ENCODE peak calls at places on chromosomes 6 and 20, in four cellular contexts. V is bronchial epithelial cell, B is tibial nerve, M is astrocyte of the spinal cord. L is an unnamed sample.

GRCh38 chr20:21106171-21106694 is at the start of gene LINC00237:
- DNase-seq in V (no peak), B (no peak), M (no peak), L (no peak)

GRCh38 chr6:16511723-16512584 is 249.3 kb downstream of the ATXN1 start:
- DNase-seq in B (no peak), M (no peak), V (peak; percentile 55), L (no peak)

GRCh38 chr6:25456656-25457055 is 177.5 kb downstream of the CARMIL1 start:
- DNase-seq in B (no peak), V (no peak), M (no peak), L (no peak)

GRCh38 chr20:63235399-63235983 is at the start of gene BIRC7:
- DNase-seq in M (no peak), B (no peak), V (no peak), L (no peak)

GRCh38 chr6:105810105-105810921 is 275.8 kb upstream of the PRDM1 start:
- DNase-seq in M (peak; percentile 81), V (peak; percentile 96), B (no peak), L (peak; percentile 97)

GRCh38 chr6:11996751-11997150 is 15.4 kb upstream of the HIVEP1 start:
- DNase-seq in B (no peak), V (no peak), M (no peak), L (no peak)

GRCh38 chr20:25668446-25668845 is 28.2 kb downstream of the ZNF337 start:
- DNase-seq in M (no peak), V (no peak), B (no peak), L (no peak)

GRCh38 chr20:63957004-63957689 is 931 bp upstream of the UCKL1 start:
- DNase-seq in V (peak; percentile 60), M (peak; percentile 66), B (no peak), L (peak; percentile 89)

GRCh38 chr6:56270812-56271441 is 23.5 kb upstream of the COL21A1 start:
- DNase-seq in V (no peak), B (no peak), M (no peak), L (no peak)

GRCh38 chr20:61805781-61806180 is 259.9 kb downstream of the TAF4 start:
- DNase-seq in M (no peak), V (no peak), B (no peak), L (no peak)

GRCh38 chr20:14207591-14207990 is 129.8 kb downstream of the FLRT3 start:
- DNase-seq in V (no peak), M (no peak), B (no peak), L (no peak)

GRCh38 chr20:14214046-14214445 is 123.4 kb downstream of the FLRT3 start:
- DNase-seq in M (no peak), V (no peak), B (no peak), L (peak; percentile 13)

GRCh38 chr20:14208956-14209355 is 128.5 kb downstream of the FLRT3 start:
- DNase-seq in V (no peak), M (no peak), B (no peak), L (no peak)

GRCh38 chr20:14210146-14210545 is 127.3 kb downstream of the FLRT3 start:
- DNase-seq in B (no peak), V (no peak), M (no peak), L (no peak)
- H3K4me3 ChIP-seq in B (no peak overlapping the region), V (no peak overlapping the region), M (no peak overlapping the region), L (no peak overlapping the region)

GRCh38 chr20:51532577-51533191 is 9.8 kb downstream of the NFATC2 start:
- DNase-seq in V (no peak), M (no peak), B (no peak), L (peak; percentile 20)
- H3K4me3 ChIP-seq in V (no peak overlapping the region), M (no peak overlapping the region), B (no peak overlapping the region), L (no peak overlapping the region)

GRCh38 chr6:32459781-32460424 is 20.2 kb downstream of the HLA-DRA start:
- DNase-seq in V (no peak), B (no peak), M (no peak), L (peak; percentile 3)
- H3K4me3 ChIP-seq in V (no peak overlapping the region), B (no peak overlapping the region), M (no peak overlapping the region), L (no peak overlapping the region)

DNA sequence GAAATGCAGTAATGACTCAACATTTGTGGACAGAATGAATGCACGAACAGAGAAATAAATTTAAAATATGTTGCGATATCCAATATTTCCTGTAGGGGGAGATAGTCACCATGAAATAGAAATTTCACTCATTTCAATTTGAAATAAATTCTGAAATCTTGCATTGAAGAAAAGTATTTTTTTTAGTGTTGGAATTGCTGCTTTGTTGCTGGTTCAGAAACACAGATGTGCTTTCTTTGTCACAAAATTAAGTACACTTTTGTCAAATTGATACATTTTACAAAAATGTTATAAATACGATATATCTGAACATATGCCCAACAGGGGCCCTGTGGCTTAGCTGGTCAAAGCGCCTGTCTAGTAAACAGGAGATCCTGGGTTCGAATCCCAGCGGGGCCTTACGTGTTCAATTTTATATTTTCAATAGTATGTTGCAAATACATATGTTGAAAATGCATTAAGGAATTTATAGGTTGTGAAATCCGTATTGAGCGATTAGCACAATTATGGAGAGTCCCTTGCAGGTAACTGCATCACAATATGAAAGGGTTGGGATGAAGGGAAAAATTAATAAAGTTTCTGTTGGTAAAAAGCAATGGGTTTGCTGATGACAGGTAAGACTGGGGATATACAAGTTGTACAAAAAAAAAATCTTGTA is 85.4 kb upstream of the PRSS16 start:
- DNase-seq in V (peak; percentile 81), B (no peak), M (peak; percentile 69), L (peak; percentile 76)
- H3K4me3 ChIP-seq in V (no peak overlapping the region), B (no peak overlapping the region), M (no peak overlapping the region), L (no peak overlapping the region)

GRCh38 chr6:63259153-63259552 is 47.9 kb downstream of the FKBP1C start:
- DNase-seq in M (no peak), B (no peak), V (no peak), L (no peak)
- H3K4me3 ChIP-seq in M (no peak overlapping the region), B (no peak overlapping the region), V (no peak overlapping the region), L (no peak overlapping the region)

GRCh38 chr6:109512271-109512817 is 29.3 kb upstream of the ZBTB24 start:
- DNase-seq in B (no peak), V (no peak), M (peak; percentile 46), L (no peak)
- H3K4me3 ChIP-seq in B (no peak overlapping the region), V (no peak overlapping the region), M (no peak overlapping the region), L (no peak overlapping the region)

DNA sequence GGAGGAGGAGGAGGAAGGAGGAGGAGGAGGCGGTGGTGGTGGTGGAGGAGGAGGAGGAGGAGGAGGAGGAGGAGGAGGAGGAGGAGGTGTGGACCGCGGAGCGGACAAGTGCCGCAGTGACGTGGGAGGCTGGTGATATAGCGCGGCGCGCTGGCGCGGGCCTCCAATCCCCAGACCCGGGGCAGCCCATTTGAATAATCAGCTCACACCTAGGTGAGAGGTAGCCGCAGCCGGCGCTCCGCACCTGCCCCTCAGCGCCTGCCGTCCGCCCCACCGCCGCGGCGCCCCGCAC is 204 bp upstream of the FOXA2 start:
- DNase-seq in M (no peak), V (peak; percentile 74), B (no peak), L (no peak)
- H3K4me3 ChIP-seq in M (no peak overlapping the region), V (peak overlapping the region; percentile 80), B (no peak overlapping the region), L (no peak overlapping the region)

L was measured in foreskin fibroblast.